ENCODE peak calls at places on chromosome 1, in nine cellular contexts. C, I, H, K, E, P, D, A and Y are unnamed samples.

GRCh38 chr1:11501906-11502485 is 23.0 kb downstream of the DISP3 start:
- DNase-seq in K (no peak), D (no peak), I (no peak), A (no peak), H (no peak), E (no peak), C (no peak), P (no peak), Y (no peak)

GRCh38 chr1:170743083-170743482 is 79.2 kb downstream of the PRRX1 start:
- DNase-seq in D (no peak), E (no peak), K (no peak), H (no peak), I (no peak), C (no peak), A (no peak), P (no peak), Y (no peak)

GRCh38 chr1:61674221-61674620 is 50.7 kb downstream of the TM2D1 start:
- DNase-seq in K (no peak), H (no peak), D (no peak), E (no peak), A (no peak), I (no peak), C (no peak), P (no peak), Y (peak)

GRCh38 chr1:17059391-17060128 is 5.7 kb upstream of the SDHB start:
- DNase-seq in C (peak), A (peak), E (peak), P (peak), D (peak), H (peak), K (peak), I (no peak), Y (no peak)

GRCh38 chr1:22236151-22236550 is 93.3 kb upstream of the WNT4 start:
- DNase-seq in K (no peak), C (no peak), A (no peak), E (no peak), P (peak), I (no peak), D (no peak), H (no peak), Y (no peak)

GRCh38 chr1:45266151-45266801 is 59.9 kb upstream of the ZSWIM5 start:
- DNase-seq in H (peak), K (no peak), C (peak), P (peak), A (peak), E (peak), I (no peak), D (peak), Y (peak)

GRCh38 chr1:117178756-117179155 is 32.0 kb downstream of the VTCN1 start:
- DNase-seq in C (no peak), H (no peak), K (no peak), P (no peak), D (no peak), E (no peak), I (no peak), A (no peak), Y (no peak)

GRCh38 chr1:67230539-67230938 is 64.3 kb downstream of the IL23R start:
- DNase-seq in P (no peak), I (no peak), A (no peak), D (no peak), H (no peak), E (no peak), K (no peak), C (no peak), Y (no peak)

GRCh38 chr1:119075614-119076013 is 64.8 kb downstream of the WARS2 start:
- DNase-seq in D (peak), I (no peak), E (no peak), P (peak), K (no peak), C (no peak), H (peak), A (peak), Y (peak)

GRCh38 chr1:47627016-47627415 is 189.2 kb downstream of the FOXD2 start:
- DNase-seq in I (no peak), A (no peak), K (no peak), D (no peak), H (no peak), E (no peak), P (no peak), C (no peak), Y (no peak)

GRCh38 chr1:200332716-200333115 is 77.1 kb downstream of the ZNF281 start:
- DNase-seq in C (no peak), A (no peak), D (no peak), K (no peak), H (no peak), I (no peak), P (no peak), E (no peak), Y (no peak)

GRCh38 chr1:1440941-1441888 is 5.7 kb downstream of the VWA1 start:
- DNase-seq in P (peak), H (no peak), I (no peak), A (no peak), E (peak), K (peak), D (no peak), C (no peak), Y (no peak)

GRCh38 chr1:77889671-77890070 is 1.2 kb downstream of the NEXN start:
- DNase-seq in D (peak), I (no peak), C (no peak), K (no peak), E (peak), A (no peak), P (peak), H (peak), Y (no peak)

GRCh38 chr1:10308001-10308400 is 90.9 kb upstream of the PGD start:
- DNase-seq in I (no peak), H (no peak), D (no peak), C (no peak), A (no peak), E (no peak), P (no peak), K (no peak), Y (no peak)

GRCh38 chr1:110058591-110058990 is 11.9 kb downstream of the ALX3 start:
- DNase-seq in A (no peak), I (no peak), D (no peak), P (no peak), E (no peak), C (no peak), H (no peak), K (no peak), Y (no peak)

GRCh38 chr1:6447016-6447817 is 18.8 kb downstream of the TNFRSF25 start:
- DNase-seq in D (no peak), A (no peak), H (no peak), P (no peak), I (no peak), E (no peak), K (no peak), C (no peak), Y (no peak)

GRCh38 chr1:206727981-206728380 is 42.6 kb upstream of the IL19 start:
- DNase-seq in P (no peak), E (no peak), C (no peak), H (no peak), K (no peak), D (no peak), A (no peak), I (no peak), Y (no peak)

GRCh38 chr1:206722751-206723499 is 38.2 kb downstream of the MAPKAPK2 start:
- DNase-seq in I (no peak), C (no peak), K (no peak), P (peak), D (no peak), E (no peak), H (peak), A (no peak), Y (no peak)

GRCh38 chr1:206725053-206725963 is 40.6 kb downstream of the MAPKAPK2 start:
- DNase-seq in D (no peak), A (no peak), C (no peak), P (peak), K (no peak), I (no peak), E (peak), H (no peak), Y (no peak)

GRCh38 chr1:206721454-206721853 is 36.7 kb downstream of the MAPKAPK2 start:
- DNase-seq in A (no peak), K (no peak), P (no peak), D (no peak), C (no peak), H (no peak), E (no peak), I (no peak), Y (no peak)

GRCh38 chr1:206723500-206724472 is 39.1 kb downstream of the MAPKAPK2 start:
- DNase-seq in P (peak), K (peak), I (no peak), D (peak), C (no peak), E (peak), H (peak), A (peak), Y (no peak)
- TF ChIP-seq CTCF in P (no peak), K (no peak), I (no peak), D (peak), C (no peak), E (peak), H (peak), A (peak), Y (no peak)

DNA sequence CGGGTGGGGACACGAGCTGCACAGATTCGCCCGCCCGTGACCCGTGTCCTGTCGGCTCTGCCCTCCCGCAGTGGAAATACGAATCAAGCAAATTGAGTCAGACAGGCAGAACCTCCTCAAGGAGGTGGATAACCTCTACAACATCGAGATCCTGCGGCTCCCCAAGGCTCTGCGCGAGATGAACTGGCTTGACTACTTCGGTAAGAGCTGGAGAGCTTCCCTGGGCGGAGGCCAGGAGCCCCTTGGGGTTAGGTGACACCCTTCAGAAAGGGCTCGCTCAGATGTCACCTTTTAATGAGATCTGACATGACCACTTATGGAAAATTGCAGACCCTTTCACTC is 489 bp downstream of the CDCA8 start:
- DNase-seq in I (no peak), D (no peak), C (peak), E (peak), K (no peak), H (no peak), A (no peak), P (no peak), Y (no peak)
- H3K4me3 ChIP-seq in I (peak), D (peak), C (peak), E (peak), K (peak), H (peak), A (peak), P (peak), Y (peak)

DNA sequence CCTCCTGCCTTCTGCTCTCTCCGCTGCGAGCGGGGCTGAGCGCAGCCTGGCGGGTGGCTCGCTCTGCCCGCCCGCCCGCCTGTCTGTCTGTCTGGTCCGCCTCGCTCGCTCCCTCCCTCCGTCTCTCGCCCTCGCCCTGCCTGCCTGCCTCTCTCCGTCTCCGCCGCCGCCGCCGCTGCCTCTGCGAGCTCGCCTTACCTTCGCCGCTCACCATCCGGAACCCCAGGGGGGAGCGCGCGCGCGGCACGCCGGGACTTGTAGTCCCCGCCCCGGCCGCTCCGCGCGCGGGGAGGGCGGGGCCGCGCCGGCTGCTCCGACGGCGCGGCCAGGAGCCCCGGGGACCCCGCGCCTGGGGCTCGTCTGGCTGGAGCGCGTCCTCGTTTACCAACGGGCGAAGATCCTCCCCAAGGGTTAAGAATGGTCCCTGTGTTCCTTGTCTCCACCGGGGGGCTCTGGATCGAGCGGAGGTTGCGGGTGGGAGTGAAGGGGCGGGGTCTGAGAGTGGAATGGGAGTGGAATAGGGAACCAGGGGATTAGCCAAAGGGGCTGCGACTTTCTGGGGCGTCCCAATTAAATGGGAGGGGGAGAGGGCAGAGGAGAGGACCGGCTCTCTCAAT is at the start of gene AHDC1:
- DNase-seq in E (peak), I (no peak), H (peak), K (peak), P (peak), D (peak), C (peak), A (peak), Y (peak)
- TF ChIP-seq CTCF in E (peak), I (no peak), H (no peak), K (no peak), P (no peak), D (no peak), C (no peak), A (peak), Y (no peak)

DNA sequence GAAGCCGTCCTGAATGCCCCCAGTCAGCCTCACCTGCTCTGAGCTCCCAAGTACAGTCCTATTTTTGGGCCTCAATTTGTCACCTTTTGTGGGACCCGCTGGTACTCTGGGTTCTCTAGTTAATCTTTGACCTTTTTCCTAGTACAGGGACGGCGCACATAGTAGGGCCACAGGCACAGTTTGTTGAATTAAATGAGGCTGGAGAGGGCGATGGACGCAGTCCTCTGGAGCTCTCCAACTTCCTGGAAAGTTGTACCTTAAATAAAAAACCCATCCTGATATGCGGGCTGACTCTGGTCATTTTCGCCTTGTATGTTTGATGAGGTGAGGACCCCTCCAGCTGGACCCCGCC is 4.8 kb downstream of the FAM110D start:
- DNase-seq in H (no peak), C (no peak), K (no peak), I (no peak), D (no peak), E (no peak), P (no peak), A (no peak), Y (no peak)
- H3K4me3 ChIP-seq in H (peak), C (no peak), K (no peak), I (no peak), D (no peak), E (no peak), P (no peak), A (peak), Y (peak)